ENCODE peak calls at places on chromosome 18, in eight cellular contexts. V is PC-3, M is NCI-H1417, K is AG08396, A is hypothalamus, I is EH, W is Caki2, E is RWPE1. Z is an unnamed sample.

GRCh38 chr18:49561127-49561376 is 805 bp upstream of the LIPG start:
- DNase-seq in K (no peak), E (no peak), V (no peak), A (no peak), I (peak; percentile 9), M (no peak), W (no peak), Z (no peak)

GRCh38 chr18:48539406-48540328 is 836 bp downstream of the CTIF start:
- DNase-seq in I (peak; percentile 66), A (no peak), K (peak; percentile 48), M (peak; percentile 80), W (peak; percentile 13), E (peak; percentile 6), V (peak; percentile 19), Z (peak; percentile 89)

GRCh38 chr18:10035306-10035991 is 121.6 kb downstream of the VAPA start:
- DNase-seq in K (no peak), W (no peak), A (no peak), V (peak; percentile 11), M (peak; percentile 30), I (peak; percentile 80), E (peak; percentile 79), Z (peak; percentile 71)

GRCh38 chr18:24878289-24878688 is 417.9 kb downstream of the HRH4 start:
- DNase-seq in M (peak; percentile 84), V (peak; percentile 61), E (no peak), I (peak; percentile 62), W (no peak), A (no peak), K (peak; percentile 35), Z (peak; percentile 74)

GRCh38 chr18:32730620-32731021 is 42.2 kb downstream of the KLHL14 start:
- DNase-seq in E (peak; percentile 19), A (no peak), W (no peak), V (no peak), K (no peak), I (no peak), M (peak; percentile 93), Z (peak; percentile 83)

GRCh38 chr18:21163647-21164625 is 52.3 kb upstream of the ROCK1 start:
- DNase-seq in A (no peak), V (peak; percentile 90), I (peak; percentile 91), W (no peak), E (peak; percentile 54), K (peak; percentile 74), M (no peak), Z (peak; percentile 34)

GRCh38 chr18:2572144-2572682 is 856 bp downstream of the NDC80 start:
- DNase-seq in I (peak; percentile 12), K (no peak), V (peak; percentile 16), W (peak; percentile 12), A (no peak), E (no peak), M (peak; percentile 72), Z (peak; percentile 73)

GRCh38 chr18:63082661-63083531 is 236.7 kb downstream of the BCL2 start:
- DNase-seq in K (no peak), W (no peak), A (no peak), E (peak; percentile 49), I (no peak), M (no peak), V (no peak), Z (no peak)

GRCh38 chr18:8750954-8751415 is 45.6 kb downstream of the MTCL1 start:
- DNase-seq in E (no peak), V (no peak), K (peak; percentile 71), A (no peak), M (no peak), W (peak; percentile 77), I (peak; percentile 93), Z (no peak)

GRCh38 chr18:55927831-55928230 is 339.8 kb upstream of the TCF4 start:
- DNase-seq in K (peak; percentile 9), I (peak; percentile 84), E (no peak), W (no peak), A (no peak), M (no peak), V (no peak), Z (no peak)

GRCh38 chr18:48060947-48061346 is 130.5 kb upstream of the SMAD2 start:
- DNase-seq in K (no peak), V (no peak), I (no peak), M (no peak), E (no peak), A (no peak), W (no peak), Z (no peak)

GRCh38 chr18:6521804-6522418 is 107.2 kb upstream of the L3MBTL4 start:
- DNase-seq in I (peak; percentile 48), E (no peak), V (peak; percentile 85), K (no peak), W (peak; percentile 22), M (peak; percentile 55), A (no peak), Z (peak; percentile 88)

GRCh38 chr18:24009651-24010333 is 4.8 kb upstream of the TTC39C start:
- DNase-seq in V (no peak), W (no peak), M (peak; percentile 80), K (no peak), E (no peak), A (no peak), I (no peak), Z (peak; percentile 74)

GRCh38 chr18:39667905-39668304 is 2102.3 kb upstream of the CELF4 start:
- DNase-seq in K (no peak), E (no peak), W (no peak), I (peak; percentile 17), M (no peak), V (no peak), A (no peak), Z (no peak)

GRCh38 chr18:79850731-79851130 is 53.0 kb downstream of the KCNG2 start:
- DNase-seq in W (no peak), A (no peak), V (no peak), K (no peak), M (no peak), E (no peak), I (no peak), Z (no peak)

Z was measured in NCI-H69.